ENCODE peak calls at places on chromosome 15, in nine cellular contexts. H is right cardiac atrium; G is stimulated activated CD4-positive, alpha-beta T cell treated with anti-CD3 and anti-CD28 coated beads, Interleukin-12 subunit alpha, Interleukin-12 subunit beta, amount 100 ng/mL, for 48 hours; U is nucleus accumbens; C is GM23338; L is A172; O is body of pancreas; D is HT1080; K is activated naive CD4-positive, alpha-beta T cell. I is an unnamed sample.

GRCh38 chr15:81268881-81269601 is 54.9 kb downstream of the STARD5 start:
- DNase-seq in H (no peak), G (no peak), U (no peak), C (no peak), L (no peak), O (no peak), D (no peak), K (no peak), I (no peak)

GRCh38 chr15:68704496-68705021 is 116.1 kb downstream of the ANP32A start:
- DNase-seq in H (peak), G (no peak), U (no peak), C (no peak), L (no peak), O (no peak), D (no peak), K (no peak), I (no peak)

GRCh38 chr15:87227846-87228245 is 1028.7 kb downstream of the NTRK3 start:
- DNase-seq in H (no peak), G (no peak), U (no peak), C (no peak), L (peak), O (no peak), D (peak), K (no peak), I (peak)

GRCh38 chr15:45197512-45197911 is 9.7 kb upstream of the SHF start:
- DNase-seq in H (no peak), G (no peak), U (no peak), C (no peak), L (no peak), O (no peak), D (no peak), K (no peak), I (no peak)

GRCh38 chr15:99658000-99658399 is 75.2 kb downstream of the LYSMD4 start:
- DNase-seq in H (no peak), G (no peak), U (no peak), C (no peak), L (no peak), O (no peak), D (no peak), K (no peak), I (no peak)

GRCh38 chr15:58258501-58259274 is 120.5 kb downstream of the AQP9 start:
- DNase-seq in H (no peak), G (no peak), U (no peak), C (peak), L (no peak), O (no peak), D (no peak), K (no peak), I (no peak)

GRCh38 chr15:96325579-96326331 is 4.7 kb upstream of the NR2F2 start:
- DNase-seq in H (no peak), G (no peak), U (no peak), C (peak), L (peak), O (no peak), D (peak), K (no peak), I (peak)

GRCh38 chr15:31439328-31439727 is 112.7 kb downstream of the KLF13 start:
- DNase-seq in H (no peak), G (peak), U (no peak), C (peak), L (peak), O (no peak), D (peak), K (no peak), I (peak)

GRCh38 chr15:65476942-65477341 is 40.5 kb downstream of the DPP8 start:
- DNase-seq in H (no peak), G (no peak), U (no peak), C (no peak), L (no peak), O (peak), D (peak), K (no peak), I (peak)

GRCh38 chr15:98547741-98548166 is 100.6 kb upstream of the IGF1R start:
- DNase-seq in H (peak), G (no peak), U (no peak), C (peak), L (no peak), O (no peak), D (no peak), K (no peak), I (no peak)

GRCh38 chr15:100731259-100732156 is 129.1 kb downstream of the ASB7 start:
- DNase-seq in H (no peak), G (no peak), U (no peak), C (no peak), L (no peak), O (no peak), D (no peak), K (no peak), I (peak)

GRCh38 chr15:52546031-52546751 is 17.5 kb upstream of the MYO5A start:
- DNase-seq in H (no peak), G (no peak), U (no peak), C (peak), L (no peak), O (no peak), D (no peak), K (no peak), I (no peak)

GRCh38 chr15:70717237-70717793 is 46.0 kb downstream of the UACA start:
- DNase-seq in H (no peak), G (no peak), U (no peak), C (no peak), L (no peak), O (no peak), D (no peak), K (no peak), I (no peak)

GRCh38 chr15:94324835-94325767 is 93.7 kb downstream of the MCTP2 start:
- DNase-seq in H (peak), G (no peak), U (no peak), C (no peak), L (no peak), O (no peak), D (no peak), K (no peak), I (no peak)

GRCh38 chr15:68366314-68366713 is 65.6 kb downstream of the ITGA11 start:
- DNase-seq in H (no peak), G (no peak), U (no peak), C (peak), L (no peak), O (no peak), D (no peak), K (no peak), I (no peak)

GRCh38 chr15:48086162-48086561 is 34.6 kb upstream of the SLC24A5 start:
- DNase-seq in H (no peak), G (no peak), U (no peak), C (no peak), L (no peak), O (no peak), D (no peak), K (no peak), I (no peak)

GRCh38 chr15:57527382-57528091 is 64.2 kb upstream of the MYZAP start:
- DNase-seq in H (no peak), G (peak), U (peak), C (peak), L (peak), O (peak), D (peak), K (no peak), I (peak)

GRCh38 chr15:33534642-33535041 is 223.9 kb downstream of the RYR3 start:
- DNase-seq in H (no peak), G (no peak), U (no peak), C (no peak), L (no peak), O (no peak), D (no peak), K (no peak), I (no peak)

GRCh38 chr15:73771380-73772095 is 18.4 kb upstream of the INSYN1 start:
- DNase-seq in H (no peak), G (no peak), U (no peak), C (peak), L (no peak), O (no peak), D (no peak), K (no peak), I (no peak)

GRCh38 chr15:59892995-59893394 is 111.1 kb upstream of the FOXB1 start:
- DNase-seq in H (no peak), G (no peak), U (no peak), C (peak), L (peak), O (no peak), D (peak), K (no peak), I (peak)

GRCh38 chr15:55999635-56000034 is 6.2 kb upstream of the NEDD4 start:
- DNase-seq in H (no peak), G (no peak), U (no peak), C (no peak), L (no peak), O (no peak), D (peak), K (no peak), I (no peak)

I was measured in EL.